ENCODE peak calls at places on chromosomes 6 and 20, in nine cellular contexts. T is sigmoid colon, F is stomach, K is transverse colon, D is spleen, W is HCT116, O is SK-N-SH, I is K562, C is HL-60. Y is an unnamed sample.

GRCh38 chr6:28683945-28684538 is 158.4 kb downstream of the GPX5 start:
- DNase-seq in T (no peak), F (no peak), K (peak), D (no peak), W (peak), O (peak), I (peak), C (no peak), Y (no peak)

GRCh38 chr20:4962257-4962855 is 39.0 kb downstream of the SLC23A2 start:
- DNase-seq in T (no peak), F (no peak), K (no peak), D (peak), W (no peak), O (no peak), I (peak), C (peak), Y (no peak)

GRCh38 chr6:127900935-127901334 is at the start of gene THEMIS:
- DNase-seq in T (no peak), F (no peak), K (peak), D (peak), W (no peak), O (no peak), I (no peak), C (no peak), Y (no peak)

GRCh38 chr20:2131366-2131765 is 29.7 kb downstream of the STK35 start:
- DNase-seq in T (peak), F (no peak), K (no peak), D (no peak), W (peak), O (no peak), I (no peak), C (no peak), Y (no peak)

GRCh38 chr6:21201673-21202430 is 391.7 kb upstream of the SOX4 start:
- DNase-seq in T (no peak), F (no peak), K (no peak), D (no peak), W (no peak), O (peak), I (no peak), C (no peak), Y (no peak)

GRCh38 chr20:43942661-43943285 is 28.1 kb downstream of the TOX2 start:
- DNase-seq in T (no peak), F (no peak), K (no peak), D (no peak), W (peak), O (no peak), I (no peak), C (peak), Y (no peak)

GRCh38 chr20:10580700-10581099 is 93.1 kb downstream of the JAG1 start:
- DNase-seq in T (no peak), F (no peak), K (no peak), D (no peak), W (no peak), O (no peak), I (no peak), C (no peak), Y (no peak)

GRCh38 chr6:30835576-30835975 is 48.7 kb upstream of the DDR1 start:
- DNase-seq in T (no peak), F (no peak), K (no peak), D (no peak), W (no peak), O (no peak), I (no peak), C (no peak), Y (no peak)

GRCh38 chr20:3980260-3981131 is 34.9 kb downstream of the RNF24 start:
- DNase-seq in T (no peak), F (no peak), K (no peak), D (no peak), W (no peak), O (peak), I (peak), C (no peak), Y (no peak)

GRCh38 chr6:2187826-2188225 is 57.6 kb downstream of the GMDS start:
- DNase-seq in T (no peak), F (no peak), K (no peak), D (no peak), W (no peak), O (no peak), I (no peak), C (no peak), Y (no peak)

GRCh38 chr20:33846291-33846916 is 35.3 kb downstream of the CHMP4B start:
- DNase-seq in T (peak), F (no peak), K (no peak), D (no peak), W (no peak), O (no peak), I (peak), C (no peak), Y (peak)

GRCh38 chr6:148452921-148453320 is 110.3 kb downstream of the SASH1 start:
- DNase-seq in T (no peak), F (no peak), K (no peak), D (no peak), W (no peak), O (no peak), I (no peak), C (no peak), Y (no peak)

GRCh38 chr20:868279-868678 is 34.8 kb downstream of the FAM110A start:
- DNase-seq in T (no peak), F (no peak), K (no peak), D (no peak), W (no peak), O (no peak), I (no peak), C (no peak), Y (no peak)
- H3K4me3 ChIP-seq in T (no peak), F (no peak), K (no peak), D (no peak), W (no peak), O (no peak), I (no peak), C (no peak), Y (no peak)

GRCh38 chr6:39214846-39215639 is 14.2 kb downstream of the KCNK5 start:
- DNase-seq in T (no peak), F (peak), K (peak), D (no peak), W (no peak), O (no peak), I (no peak), C (no peak), Y (no peak)
- TF ChIP-seq POLR2AphosphoS5 in T (no peak), F (no peak), K (no peak), D (no peak), W (no peak), O (no peak), I (peak), C (no peak), Y (no peak)

GRCh38 chr20:6051505-6051904 is 2.4 kb downstream of the LRRN4 start:
- DNase-seq in T (no peak), F (no peak), K (no peak), D (no peak), W (no peak), O (no peak), I (no peak), C (peak), Y (no peak)
- H3K4me3 ChIP-seq in T (peak), F (peak), K (no peak), D (no peak), W (no peak), O (peak), I (no peak), C (no peak), Y (no peak)

GRCh38 chr6:37524919-37525318 is 25.2 kb upstream of the CCDC167 start:
- DNase-seq in T (no peak), F (no peak), K (no peak), D (no peak), W (no peak), O (no peak), I (no peak), C (no peak), Y (no peak)
- TF ChIP-seq POLR2AphosphoS5 in T (no peak), F (no peak), K (no peak), D (no peak), W (no peak), O (no peak), I (no peak), C (no peak), Y (no peak)

DNA sequence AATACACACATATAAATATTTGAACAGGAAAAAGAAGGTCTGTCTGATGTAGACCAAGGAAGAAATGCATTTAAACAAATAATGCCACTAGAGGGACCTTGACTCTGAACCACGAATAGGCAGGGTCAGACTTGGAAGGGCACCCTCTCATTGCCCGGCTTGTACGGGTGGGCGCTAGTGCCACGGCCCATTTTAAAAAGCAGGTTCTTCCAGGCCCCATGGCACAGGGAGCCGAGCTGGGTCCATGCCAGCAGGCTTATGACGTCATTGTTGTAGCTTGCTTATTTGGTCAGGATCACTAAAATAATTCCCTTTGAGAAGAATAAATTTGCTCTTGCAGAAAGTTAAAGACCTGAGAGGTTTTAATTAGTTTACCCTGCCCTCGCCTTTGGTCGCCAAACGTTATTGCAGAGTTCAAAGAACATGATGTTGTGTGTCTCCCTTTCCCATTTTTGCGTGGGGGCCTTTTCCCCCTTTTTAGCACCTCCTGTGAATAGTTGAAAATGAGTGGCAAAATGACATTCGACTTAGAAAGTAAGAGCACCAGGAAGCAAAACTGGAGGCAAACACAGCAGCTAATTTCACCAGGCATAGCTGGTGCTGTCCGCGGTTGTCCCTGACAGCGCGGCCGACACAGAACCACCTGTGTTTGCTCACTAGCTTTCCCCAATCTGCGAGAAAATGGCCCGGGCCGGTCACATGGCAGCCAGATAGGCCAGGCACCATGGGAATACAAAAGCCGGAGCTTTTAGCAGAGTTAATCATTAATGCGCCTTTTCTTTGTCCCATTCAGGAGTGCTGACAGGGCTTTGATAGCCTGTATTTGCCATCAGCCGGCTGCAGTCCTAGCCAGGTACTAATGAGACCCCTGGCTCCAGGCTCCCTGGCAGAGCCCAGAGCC is 93.8 kb downstream of the FOXA2 start:
- DNase-seq in T (peak), F (peak), K (peak), D (no peak), W (no peak), O (no peak), I (no peak), C (no peak), Y (no peak)
- H3K4me3 ChIP-seq in T (no peak), F (peak), K (peak), D (no peak), W (no peak), O (no peak), I (no peak), C (no peak), Y (no peak)

DNA sequence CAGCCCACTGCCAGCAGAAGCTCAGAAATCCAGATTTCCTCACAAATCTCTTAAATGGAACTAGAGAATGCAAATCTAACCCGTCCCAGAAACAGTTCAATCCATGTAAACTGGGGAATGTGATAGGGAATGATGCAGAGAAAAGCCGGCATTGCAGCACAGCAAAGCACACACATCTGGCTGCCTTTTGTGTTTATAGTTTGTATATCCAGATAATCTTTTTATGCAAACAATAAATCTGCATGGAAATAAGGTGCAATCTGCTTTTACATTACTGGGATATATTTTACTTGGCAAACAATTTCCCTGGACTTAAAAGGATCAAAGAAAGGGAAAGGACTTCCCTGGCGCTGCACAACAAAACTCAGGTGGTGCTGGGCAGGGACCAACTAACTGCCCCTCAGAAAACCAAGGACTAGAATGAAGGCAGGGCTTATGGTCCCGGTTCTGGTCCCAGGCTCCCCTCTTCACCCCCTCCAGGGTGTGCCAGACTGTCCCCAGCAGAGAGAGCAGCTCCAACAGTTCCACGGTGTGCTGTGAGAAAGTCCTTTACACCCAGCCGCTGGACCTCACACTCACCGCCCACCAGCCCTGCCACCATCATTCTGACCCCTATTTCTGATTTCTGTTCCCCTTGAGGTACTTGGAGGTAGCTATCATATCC is 2.7 kb downstream of the PXDC1 start:
- DNase-seq in T (no peak), F (no peak), K (no peak), D (no peak), W (no peak), O (no peak), I (no peak), C (no peak), Y (peak)
- TF ChIP-seq POLR2AphosphoS5 in T (no peak), F (no peak), K (no peak), D (no peak), W (no peak), O (no peak), I (no peak), C (no peak), Y (no peak)

GRCh38 chr6:122400467-122401089 is 1.1 kb downstream of the HSF2 start:
- DNase-seq in T (no peak), F (no peak), K (no peak), D (no peak), W (no peak), O (no peak), I (peak), C (no peak), Y (no peak)

GRCh38 chr6:122401104-122401503 is 1.7 kb downstream of the HSF2 start:
- DNase-seq in T (no peak), F (no peak), K (no peak), D (no peak), W (no peak), O (no peak), I (no peak), C (no peak), Y (no peak)

GRCh38 chr6:122400121-122400450 is 634 bp downstream of the HSF2 start:
- DNase-seq in T (no peak), F (no peak), K (no peak), D (no peak), W (no peak), O (no peak), I (peak), C (no peak), Y (peak)

GRCh38 chr6:122399348-122400120 is at the start of gene HSF2:
- DNase-seq in T (peak), F (peak), K (peak), D (peak), W (peak), O (peak), I (peak), C (peak), Y (peak)

GRCh38 chr6:122399055-122399347 is 451 bp upstream of the HSF2 start:
- DNase-seq in T (no peak), F (no peak), K (no peak), D (no peak), W (no peak), O (no peak), I (no peak), C (no peak), Y (no peak)
- H3K4me3 ChIP-seq in T (peak), F (peak), K (peak), D (no peak), W (peak), O (peak), I (peak), C (peak), Y (peak)

GRCh38 chr6:158231551-158232444 is 63.6 kb downstream of the GTF2H5 start:
- DNase-seq in T (peak), F (peak), K (peak), D (peak), W (no peak), O (peak), I (peak), C (no peak), Y (no peak)

GRCh38 chr6:158233214-158233795 is 65.2 kb downstream of the GTF2H5 start:
- DNase-seq in T (no peak), F (no peak), K (no peak), D (no peak), W (no peak), O (peak), I (no peak), C (no peak), Y (no peak)

GRCh38 chr6:158230967-158231550 is 62.9 kb downstream of the GTF2H5 start:
- DNase-seq in T (no peak), F (no peak), K (no peak), D (no peak), W (no peak), O (no peak), I (no peak), C (no peak), Y (no peak)

GRCh38 chr6:158229823-158230222 is 61.7 kb downstream of the GTF2H5 start:
- DNase-seq in T (no peak), F (no peak), K (no peak), D (no peak), W (no peak), O (no peak), I (no peak), C (no peak), Y (no peak)

GRCh38 chr6:158232445-158233213 is 64.5 kb downstream of the GTF2H5 start:
- DNase-seq in T (peak), F (peak), K (peak), D (peak), W (no peak), O (peak), I (peak), C (no peak), Y (peak)
- TF ChIP-seq POLR2AphosphoS5 in T (no peak), F (no peak), K (no peak), D (peak), W (no peak), O (no peak), I (no peak), C (no peak), Y (no peak)

GRCh38 chr6:68313911-68314310 is 321.2 kb upstream of the ADGRB3 start:
- DNase-seq in T (no peak), F (no peak), K (no peak), D (no peak), W (no peak), O (no peak), I (peak), C (no peak), Y (no peak)

GRCh38 chr6:68317366-68317765 is 317.7 kb upstream of the ADGRB3 start:
- DNase-seq in T (no peak), F (no peak), K (no peak), D (no peak), W (no peak), O (no peak), I (no peak), C (no peak), Y (no peak)
- H3K4me3 ChIP-seq in T (no peak), F (no peak), K (no peak), D (no peak), W (no peak), O (no peak), I (no peak), C (no peak), Y (no peak)